ENCODE peak calls at places on chromosomes 4 and X, in ten cellular contexts. One of them, this sample, is unnamed.

GRCh38 chrX:18833071-18833731 is 125.8 kb downstream of the PPEF1 start:
- DNase-seq in cardiac muscle cell: peak
- DNase-seq in mucosa of descending colon: no peak
- DNase-seq in bronchial epithelial cell: no peak
- DNase-seq in astrocyte of the cerebellum: no peak
- DNase-seq in HFF-Myc: no peak
- DNase-seq in fibroblast of lung: peak
- DNase-seq in Peyer's patch: no peak
- DNase-seq in AG04450: no peak
- DNase-seq in tibial artery: peak
- DNase-seq in this sample: no peak

GRCh38 chr4:87077834-87078585 is 142.4 kb downstream of the KLHL8 start:
- DNase-seq in cardiac muscle cell: peak
- DNase-seq in mucosa of descending colon: no peak
- DNase-seq in bronchial epithelial cell: peak
- DNase-seq in astrocyte of the cerebellum: no peak
- DNase-seq in HFF-Myc: no peak
- DNase-seq in fibroblast of lung: no peak
- DNase-seq in Peyer's patch: no peak
- DNase-seq in AG04450: no peak
- DNase-seq in tibial artery: no peak
- DNase-seq in this sample: no peak

GRCh38 chr4:26753642-26754041 is 107.0 kb upstream of the STIM2 start:
- DNase-seq in cardiac muscle cell: peak
- DNase-seq in mucosa of descending colon: no peak
- DNase-seq in bronchial epithelial cell: peak
- DNase-seq in astrocyte of the cerebellum: no peak
- DNase-seq in HFF-Myc: no peak
- DNase-seq in fibroblast of lung: peak
- DNase-seq in Peyer's patch: no peak
- DNase-seq in AG04450: peak
- DNase-seq in tibial artery: no peak
- DNase-seq in this sample: no peak

GRCh38 chr4:71944956-71945355 is 86.8 kb upstream of the NPFFR2 start:
- DNase-seq in cardiac muscle cell: peak
- DNase-seq in mucosa of descending colon: no peak
- DNase-seq in bronchial epithelial cell: peak
- DNase-seq in astrocyte of the cerebellum: no peak
- DNase-seq in HFF-Myc: no peak
- DNase-seq in fibroblast of lung: peak
- DNase-seq in Peyer's patch: no peak
- DNase-seq in AG04450: no peak
- DNase-seq in tibial artery: no peak
- DNase-seq in this sample: no peak

GRCh38 chrX:10620121-10620699 is at the start of gene MID1:
- DNase-seq in cardiac muscle cell: peak
- DNase-seq in mucosa of descending colon: peak
- DNase-seq in bronchial epithelial cell: peak
- DNase-seq in astrocyte of the cerebellum: peak
- DNase-seq in HFF-Myc: no peak
- DNase-seq in fibroblast of lung: peak
- DNase-seq in Peyer's patch: peak
- DNase-seq in AG04450: no peak
- DNase-seq in tibial artery: peak
- DNase-seq in this sample: peak

GRCh38 chr4:147787204-147787603 is 55.3 kb downstream of the ARHGAP10 start:
- DNase-seq in cardiac muscle cell: peak
- DNase-seq in mucosa of descending colon: no peak
- DNase-seq in bronchial epithelial cell: no peak
- DNase-seq in astrocyte of the cerebellum: peak
- DNase-seq in HFF-Myc: no peak
- DNase-seq in fibroblast of lung: peak
- DNase-seq in Peyer's patch: no peak
- DNase-seq in AG04450: no peak
- DNase-seq in tibial artery: peak
- DNase-seq in this sample: no peak

GRCh38 chr4:16952462-16952871 is 54.0 kb upstream of the LDB2 start:
- DNase-seq in cardiac muscle cell: peak
- DNase-seq in mucosa of descending colon: no peak
- DNase-seq in bronchial epithelial cell: no peak
- DNase-seq in astrocyte of the cerebellum: no peak
- DNase-seq in HFF-Myc: no peak
- DNase-seq in fibroblast of lung: peak
- DNase-seq in Peyer's patch: no peak
- DNase-seq in AG04450: no peak
- DNase-seq in tibial artery: no peak
- DNase-seq in this sample: no peak

GRCh38 chr4:40763228-40763716 is 13.5 kb downstream of the NSUN7 start:
- DNase-seq in cardiac muscle cell: peak
- DNase-seq in mucosa of descending colon: no peak
- DNase-seq in bronchial epithelial cell: peak
- DNase-seq in astrocyte of the cerebellum: no peak
- DNase-seq in HFF-Myc: no peak
- DNase-seq in fibroblast of lung: peak
- DNase-seq in Peyer's patch: no peak
- DNase-seq in AG04450: peak
- DNase-seq in tibial artery: no peak
- DNase-seq in this sample: peak

GRCh38 chr4:3386486-3386885 is 55.3 kb upstream of the HGFAC start:
- DNase-seq in cardiac muscle cell: no peak
- DNase-seq in mucosa of descending colon: no peak
- DNase-seq in bronchial epithelial cell: peak
- DNase-seq in astrocyte of the cerebellum: no peak
- DNase-seq in HFF-Myc: no peak
- DNase-seq in fibroblast of lung: no peak
- DNase-seq in Peyer's patch: no peak
- DNase-seq in AG04450: no peak
- DNase-seq in tibial artery: peak
- DNase-seq in this sample: no peak

GRCh38 chr4:51923343-51923742 is 80.4 kb downstream of the DCUN1D4 start:
- DNase-seq in cardiac muscle cell: no peak
- DNase-seq in mucosa of descending colon: no peak
- DNase-seq in bronchial epithelial cell: no peak
- DNase-seq in astrocyte of the cerebellum: no peak
- DNase-seq in HFF-Myc: no peak
- DNase-seq in fibroblast of lung: no peak
- DNase-seq in Peyer's patch: no peak
- DNase-seq in AG04450: no peak
- DNase-seq in tibial artery: no peak
- DNase-seq in this sample: no peak

GRCh38 chr4:80079255-80079923 is 6.4 kb upstream of the ANTXR2 start:
- DNase-seq in cardiac muscle cell: no peak
- DNase-seq in mucosa of descending colon: no peak
- DNase-seq in bronchial epithelial cell: no peak
- DNase-seq in astrocyte of the cerebellum: no peak
- DNase-seq in HFF-Myc: no peak
- DNase-seq in fibroblast of lung: no peak
- DNase-seq in Peyer's patch: no peak
- DNase-seq in AG04450: no peak
- DNase-seq in tibial artery: no peak
- DNase-seq in this sample: no peak

GRCh38 chrX:101550362-101550761 is at the start of gene ARMCX1:
- DNase-seq in cardiac muscle cell: peak
- DNase-seq in mucosa of descending colon: peak
- DNase-seq in bronchial epithelial cell: peak
- DNase-seq in astrocyte of the cerebellum: peak
- DNase-seq in HFF-Myc: peak
- DNase-seq in fibroblast of lung: peak
- DNase-seq in Peyer's patch: peak
- DNase-seq in AG04450: peak
- DNase-seq in tibial artery: peak
- DNase-seq in this sample: peak

GRCh38 chr4:39970559-39971270 is 7.0 kb downstream of the PDS5A start:
- DNase-seq in cardiac muscle cell: peak
- DNase-seq in mucosa of descending colon: no peak
- DNase-seq in bronchial epithelial cell: peak
- DNase-seq in astrocyte of the cerebellum: no peak
- DNase-seq in HFF-Myc: no peak
- DNase-seq in fibroblast of lung: peak
- DNase-seq in Peyer's patch: peak
- DNase-seq in AG04450: no peak
- DNase-seq in tibial artery: no peak
- DNase-seq in this sample: peak

GRCh38 chrX:17976955-17977354 is 115.9 kb upstream of the RAI2 start:
- DNase-seq in cardiac muscle cell: no peak
- DNase-seq in mucosa of descending colon: no peak
- DNase-seq in bronchial epithelial cell: no peak
- DNase-seq in astrocyte of the cerebellum: no peak
- DNase-seq in HFF-Myc: no peak
- DNase-seq in fibroblast of lung: no peak
- DNase-seq in Peyer's patch: no peak
- DNase-seq in AG04450: no peak
- DNase-seq in tibial artery: no peak
- DNase-seq in this sample: no peak

GRCh38 chr4:125010776-125011503 is 298.4 kb upstream of the ANKRD50 start:
- DNase-seq in cardiac muscle cell: no peak
- DNase-seq in mucosa of descending colon: no peak
- DNase-seq in bronchial epithelial cell: peak
- DNase-seq in astrocyte of the cerebellum: no peak
- DNase-seq in HFF-Myc: no peak
- DNase-seq in fibroblast of lung: peak
- DNase-seq in Peyer's patch: no peak
- DNase-seq in AG04450: no peak
- DNase-seq in tibial artery: no peak
- DNase-seq in this sample: no peak

GRCh38 chr4:7365472-7366179 is 69.1 kb downstream of the PSAPL1 start:
- DNase-seq in cardiac muscle cell: no peak
- DNase-seq in mucosa of descending colon: no peak
- DNase-seq in bronchial epithelial cell: no peak
- DNase-seq in astrocyte of the cerebellum: no peak
- DNase-seq in HFF-Myc: no peak
- DNase-seq in fibroblast of lung: no peak
- DNase-seq in Peyer's patch: no peak
- DNase-seq in AG04450: no peak
- DNase-seq in tibial artery: no peak
- DNase-seq in this sample: no peak

GRCh38 chrX:103710609-103711008 is at the start of gene TMEM31:
- DNase-seq in cardiac muscle cell: no peak
- DNase-seq in mucosa of descending colon: no peak
- DNase-seq in bronchial epithelial cell: no peak
- DNase-seq in astrocyte of the cerebellum: no peak
- DNase-seq in HFF-Myc: no peak
- DNase-seq in fibroblast of lung: no peak
- DNase-seq in Peyer's patch: no peak
- DNase-seq in AG04450: no peak
- DNase-seq in tibial artery: no peak
- DNase-seq in this sample: no peak

GRCh38 chrX:129961180-129962083 is 21.0 kb upstream of the BCORL1 start:
- DNase-seq in cardiac muscle cell: no peak
- DNase-seq in mucosa of descending colon: peak
- DNase-seq in bronchial epithelial cell: peak
- DNase-seq in astrocyte of the cerebellum: no peak
- DNase-seq in HFF-Myc: no peak
- DNase-seq in fibroblast of lung: peak
- DNase-seq in Peyer's patch: peak
- DNase-seq in AG04450: no peak
- DNase-seq in tibial artery: no peak
- DNase-seq in this sample: peak
- H3K4me3 ChIP-seq in cardiac muscle cell: peak
- H3K4me3 ChIP-seq in mucosa of descending colon: no peak
- H3K4me3 ChIP-seq in bronchial epithelial cell: no peak
- H3K4me3 ChIP-seq in astrocyte of the cerebellum: no peak
- H3K4me3 ChIP-seq in HFF-Myc: no peak
- H3K4me3 ChIP-seq in fibroblast of lung: no peak
- H3K4me3 ChIP-seq in Peyer's patch: peak
- H3K4me3 ChIP-seq in AG04450: no peak
- H3K4me3 ChIP-seq in tibial artery: peak
- H3K4me3 ChIP-seq in this sample: peak

GRCh38 chr4:141657550-141657949 is 21.2 kb downstream of the IL15 start:
- DNase-seq in cardiac muscle cell: no peak
- DNase-seq in mucosa of descending colon: no peak
- DNase-seq in bronchial epithelial cell: no peak
- DNase-seq in astrocyte of the cerebellum: no peak
- DNase-seq in HFF-Myc: no peak
- DNase-seq in fibroblast of lung: no peak
- DNase-seq in Peyer's patch: no peak
- DNase-seq in AG04450: no peak
- DNase-seq in tibial artery: no peak
- DNase-seq in this sample: no peak
- TF ChIP-seq CTCF in cardiac muscle cell: no peak
- TF ChIP-seq CTCF in mucosa of descending colon: no peak
- TF ChIP-seq CTCF in bronchial epithelial cell: no peak
- TF ChIP-seq CTCF in astrocyte of the cerebellum: no peak
- TF ChIP-seq CTCF in HFF-Myc: no peak
- TF ChIP-seq CTCF in fibroblast of lung: no peak
- TF ChIP-seq CTCF in Peyer's patch: no peak
- TF ChIP-seq CTCF in AG04450: no peak
- TF ChIP-seq CTCF in tibial artery: no peak
- TF ChIP-seq CTCF in this sample: no peak

GRCh38 chr4:11471613-11472012 is 42.9 kb upstream of the HS3ST1 start:
- DNase-seq in cardiac muscle cell: peak
- DNase-seq in mucosa of descending colon: no peak
- DNase-seq in bronchial epithelial cell: peak
- DNase-seq in astrocyte of the cerebellum: no peak
- DNase-seq in HFF-Myc: no peak
- DNase-seq in fibroblast of lung: no peak
- DNase-seq in Peyer's patch: peak
- DNase-seq in AG04450: no peak
- DNase-seq in tibial artery: no peak
- DNase-seq in this sample: peak
- H3K4me3 ChIP-seq in cardiac muscle cell: no peak
- H3K4me3 ChIP-seq in mucosa of descending colon: no peak
- H3K4me3 ChIP-seq in bronchial epithelial cell: no peak
- H3K4me3 ChIP-seq in astrocyte of the cerebellum: no peak
- H3K4me3 ChIP-seq in HFF-Myc: no peak
- H3K4me3 ChIP-seq in fibroblast of lung: no peak
- H3K4me3 ChIP-seq in Peyer's patch: no peak
- H3K4me3 ChIP-seq in AG04450: no peak
- H3K4me3 ChIP-seq in tibial artery: no peak
- H3K4me3 ChIP-seq in this sample: no peak

GRCh38 chr4:112706840-112707207 is 69.9 kb downstream of the LARP7 start:
- DNase-seq in cardiac muscle cell: no peak
- DNase-seq in mucosa of descending colon: no peak
- DNase-seq in bronchial epithelial cell: no peak
- DNase-seq in astrocyte of the cerebellum: no peak
- DNase-seq in HFF-Myc: no peak
- DNase-seq in fibroblast of lung: no peak
- DNase-seq in Peyer's patch: no peak
- DNase-seq in AG04450: no peak
- DNase-seq in tibial artery: no peak
- DNase-seq in this sample: no peak

GRCh38 chr4:112708772-112709171 is 71.8 kb downstream of the LARP7 start:
- DNase-seq in cardiac muscle cell: no peak
- DNase-seq in mucosa of descending colon: no peak
- DNase-seq in bronchial epithelial cell: no peak
- DNase-seq in astrocyte of the cerebellum: no peak
- DNase-seq in HFF-Myc: no peak
- DNase-seq in fibroblast of lung: no peak
- DNase-seq in Peyer's patch: no peak
- DNase-seq in AG04450: no peak
- DNase-seq in tibial artery: no peak
- DNase-seq in this sample: no peak

GRCh38 chr4:112704322-112704721 is 67.4 kb downstream of the LARP7 start:
- DNase-seq in cardiac muscle cell: no peak
- DNase-seq in mucosa of descending colon: no peak
- DNase-seq in bronchial epithelial cell: no peak
- DNase-seq in astrocyte of the cerebellum: no peak
- DNase-seq in HFF-Myc: no peak
- DNase-seq in fibroblast of lung: no peak
- DNase-seq in Peyer's patch: no peak
- DNase-seq in AG04450: no peak
- DNase-seq in tibial artery: no peak
- DNase-seq in this sample: no peak

GRCh38 chr4:112702892-112703291 is 65.9 kb downstream of the LARP7 start:
- DNase-seq in cardiac muscle cell: no peak
- DNase-seq in mucosa of descending colon: no peak
- DNase-seq in bronchial epithelial cell: no peak
- DNase-seq in astrocyte of the cerebellum: no peak
- DNase-seq in HFF-Myc: no peak
- DNase-seq in fibroblast of lung: peak
- DNase-seq in Peyer's patch: no peak
- DNase-seq in AG04450: no peak
- DNase-seq in tibial artery: no peak
- DNase-seq in this sample: no peak

GRCh38 chr4:112704991-112705845 is 68.3 kb downstream of the LARP7 start:
- DNase-seq in cardiac muscle cell: peak
- DNase-seq in mucosa of descending colon: no peak
- DNase-seq in bronchial epithelial cell: peak
- DNase-seq in astrocyte of the cerebellum: peak
- DNase-seq in HFF-Myc: no peak
- DNase-seq in fibroblast of lung: peak
- DNase-seq in Peyer's patch: no peak
- DNase-seq in AG04450: peak
- DNase-seq in tibial artery: peak
- DNase-seq in this sample: no peak
- TF ChIP-seq CTCF in cardiac muscle cell: no peak
- TF ChIP-seq CTCF in mucosa of descending colon: no peak
- TF ChIP-seq CTCF in bronchial epithelial cell: no peak
- TF ChIP-seq CTCF in astrocyte of the cerebellum: no peak
- TF ChIP-seq CTCF in HFF-Myc: no peak
- TF ChIP-seq CTCF in fibroblast of lung: no peak
- TF ChIP-seq CTCF in Peyer's patch: no peak
- TF ChIP-seq CTCF in AG04450: no peak
- TF ChIP-seq CTCF in tibial artery: no peak
- TF ChIP-seq CTCF in this sample: no peak